ENCODE peak calls at places on chromosome 4, in nine cellular contexts. R is neural crest cell; A is NCI-H345; H is gastrocnemius medialis; F is EL; E is stimulated activated naive B cell treated with anti-CD40 and anti-IgM and Interleukin-4, amounts not matched to agents 10 μg/mL and 1 μg/mL and 100 μg/mL, for 72 hours; P is activated T-cell treated with anti-CD3 and anti-CD28 coated beads, Interleukin-2, amount 50 U/mL, for 72 hours; I is mucosa of descending colon; W is endothelial cell. Y is an unnamed sample.

GRCh38 chr4:151316645-151317044 is 8.8 kb downstream of the SH3D19 start:
- DNase-seq in R (no peak), A (no peak), H (no peak), F (no peak), E (no peak), P (no peak), I (no peak), W (no peak), Y (no peak)

GRCh38 chr4:40254961-40255721 is 58.3 kb downstream of the RHOH start:
- DNase-seq in R (no peak), A (no peak), H (no peak), F (peak), E (no peak), P (peak), I (no peak), W (no peak), Y (no peak)

GRCh38 chr4:126364290-126364978 is 1049.7 kb downstream of the FAT4 start:
- DNase-seq in R (no peak), A (no peak), H (no peak), F (peak), E (no peak), P (no peak), I (no peak), W (peak), Y (no peak)

GRCh38 chr4:102665527-102665926 is 95.2 kb downstream of the MANBA start:
- DNase-seq in R (no peak), A (peak), H (no peak), F (no peak), E (no peak), P (no peak), I (no peak), W (no peak), Y (no peak)

GRCh38 chr4:108080752-108081151 is 88.0 kb downstream of the LEF1 start:
- DNase-seq in R (no peak), A (no peak), H (no peak), F (no peak), E (no peak), P (peak), I (no peak), W (no peak), Y (no peak)

GRCh38 chr4:7394681-7395451 is 39.9 kb downstream of the PSAPL1 start:
- DNase-seq in R (no peak), A (no peak), H (no peak), F (no peak), E (no peak), P (no peak), I (no peak), W (peak), Y (no peak)

GRCh38 chr4:34193451-34194154 is 2050.7 kb downstream of the ARAP2 start:
- DNase-seq in R (no peak), A (no peak), H (no peak), F (peak), E (no peak), P (no peak), I (no peak), W (no peak), Y (no peak)

GRCh38 chr4:40908702-40909362 is 159.1 kb downstream of the NSUN7 start:
- DNase-seq in R (peak), A (peak), H (peak), F (peak), E (peak), P (peak), I (peak), W (peak), Y (peak)

GRCh38 chr4:118835896-118836762 is at the start of gene SEC24D:
- DNase-seq in R (peak), A (peak), H (peak), F (peak), E (peak), P (peak), I (peak), W (peak), Y (peak)

GRCh38 chr4:109395694-109396093 is 37.9 kb upstream of the SEC24B start:
- DNase-seq in R (no peak), A (no peak), H (no peak), F (no peak), E (no peak), P (no peak), I (no peak), W (no peak), Y (no peak)

GRCh38 chr4:8276358-8277240 is 7.0 kb downstream of the HTRA3 start:
- DNase-seq in R (no peak), A (no peak), H (peak), F (no peak), E (no peak), P (no peak), I (peak), W (no peak), Y (no peak)

GRCh38 chr4:142393127-142393526 is 453.0 kb downstream of the INPP4B start:
- DNase-seq in R (no peak), A (no peak), H (no peak), F (no peak), E (no peak), P (no peak), I (no peak), W (no peak), Y (no peak)

GRCh38 chr4:8192748-8193738 is 6.0 kb upstream of the SH3TC1 start:
- DNase-seq in R (no peak), A (peak), H (peak), F (peak), E (peak), P (peak), I (peak), W (no peak), Y (peak)

GRCh38 chr4:177419416-177419815 is 22.8 kb downstream of the AGA start:
- DNase-seq in R (no peak), A (no peak), H (no peak), F (no peak), E (no peak), P (no peak), I (no peak), W (no peak), Y (no peak)

GRCh38 chr4:173318648-173319211 is 15.4 kb downstream of the HMGB2 start:
- DNase-seq in R (no peak), A (peak), H (no peak), F (peak), E (no peak), P (no peak), I (no peak), W (no peak), Y (no peak)

GRCh38 chr4:140937866-140938265 is 181.7 kb upstream of the TBC1D9 start:
- DNase-seq in R (no peak), A (no peak), H (no peak), F (peak), E (no peak), P (no peak), I (no peak), W (no peak), Y (no peak)

GRCh38 chr4:121156822-121157769 is 7.0 kb downstream of the TNIP3 start:
- DNase-seq in R (peak), A (no peak), H (peak), F (peak), E (no peak), P (peak), I (peak), W (peak), Y (no peak)

GRCh38 chr4:7892212-7893019 is 47.2 kb downstream of the AFAP1 start:
- DNase-seq in R (no peak), A (no peak), H (no peak), F (peak), E (no peak), P (no peak), I (no peak), W (no peak), Y (no peak)

Y was measured in HuH-7.5.